ENCODE peak calls at places on chromosomes 3 and 15, in seven cellular contexts. Z, P, K, E, R, H and L are unnamed samples.

GRCh38 chr3:141710888-141711616 is 27.0 kb upstream of the RNF7 start:
- DNase-seq in Z (no peak), P (no peak), K (no peak), E (no peak), R (peak), H (peak), L (peak)

GRCh38 chr15:101017935-101018849 is 99.0 kb downstream of the LRRK1 start:
- DNase-seq in Z (no peak), P (peak), K (peak), E (no peak), R (no peak), H (no peak), L (no peak)

GRCh38 chr3:181326637-181327223 is 337.2 kb upstream of the DNAJC19 start:
- DNase-seq in Z (peak), P (no peak), K (no peak), E (no peak), R (no peak), H (peak), L (no peak)

GRCh38 chr15:91099616-91100560 is at the start of gene SV2B:
- DNase-seq in Z (no peak), P (peak), K (peak), E (peak), R (no peak), H (peak), L (no peak)

GRCh38 chr15:85707519-85708338 is 87.0 kb downstream of the KLHL25 start:
- DNase-seq in Z (no peak), P (peak), K (no peak), E (no peak), R (no peak), H (no peak), L (no peak)

GRCh38 chr3:172142074-172143059 is 103.0 kb downstream of the FNDC3B start:
- DNase-seq in Z (no peak), P (no peak), K (no peak), E (no peak), R (no peak), H (no peak), L (no peak)

GRCh38 chr3:65350786-65351476 is 663.1 kb upstream of the ADAMTS9 start:
- DNase-seq in Z (no peak), P (no peak), K (no peak), E (no peak), R (no peak), H (no peak), L (no peak)

GRCh38 chr15:59722451-59722850 is 33.3 kb upstream of the BNIP2 start:
- DNase-seq in Z (no peak), P (no peak), K (no peak), E (no peak), R (no peak), H (no peak), L (no peak)

GRCh38 chr15:99502182-99502581 is 63.6 kb upstream of the MEF2A start:
- DNase-seq in Z (no peak), P (no peak), K (no peak), E (no peak), R (no peak), H (no peak), L (no peak)

GRCh38 chr3:174776636-174777035 is 82.5 kb upstream of the NAALADL2 start:
- DNase-seq in Z (no peak), P (no peak), K (no peak), E (no peak), R (no peak), H (no peak), L (no peak)

GRCh38 chr3:126270145-126270811 is 86.9 kb downstream of the KLF15 start:
- DNase-seq in Z (no peak), P (peak), K (no peak), E (peak), R (no peak), H (no peak), L (no peak)

GRCh38 chr3:74639681-74640080 is 25.2 kb upstream of the CNTN3 start:
- DNase-seq in Z (no peak), P (no peak), K (no peak), E (no peak), R (no peak), H (no peak), L (no peak)

GRCh38 chr3:159818997-159819500 is 169.6 kb upstream of the IL12A start:
- DNase-seq in Z (no peak), P (no peak), K (no peak), E (no peak), R (no peak), H (no peak), L (no peak)

GRCh38 chr3:50321844-50322385 is 630 bp downstream of the HYAL2 start:
- DNase-seq in Z (no peak), P (no peak), K (peak), E (peak), R (no peak), H (no peak), L (no peak)

GRCh38 chr3:143988306-143988705 is 16.7 kb downstream of the DIPK2A start:
- DNase-seq in Z (no peak), P (no peak), K (no peak), E (no peak), R (no peak), H (no peak), L (no peak)

GRCh38 chr15:41559489-41560177 is 621 bp downstream of the TYRO3 start:
- DNase-seq in Z (no peak), P (no peak), K (no peak), E (peak), R (no peak), H (no peak), L (no peak)
- H3K27ac ChIP-seq in Z (peak), P (peak), K (peak), E (peak), R (no peak), H (peak), L (no peak)

GRCh38 chr3:185915642-185916041 is 22.2 kb downstream of the TRA2B start:
- DNase-seq in Z (no peak), P (no peak), K (no peak), E (no peak), R (no peak), H (no peak), L (no peak)

GRCh38 chr3:185912929-185913901 is 24.6 kb downstream of the TRA2B start:
- DNase-seq in Z (no peak), P (no peak), K (no peak), E (no peak), R (no peak), H (no peak), L (no peak)

GRCh38 chr3:185914911-185915629 is 22.7 kb downstream of the TRA2B start:
- DNase-seq in Z (no peak), P (no peak), K (no peak), E (no peak), R (no peak), H (no peak), L (no peak)

GRCh38 chr3:185916042-185916833 is 21.6 kb downstream of the TRA2B start:
- DNase-seq in Z (no peak), P (no peak), K (no peak), E (no peak), R (no peak), H (no peak), L (no peak)

GRCh38 chr3:185912512-185912911 is 25.3 kb downstream of the TRA2B start:
- DNase-seq in Z (no peak), P (no peak), K (no peak), E (no peak), R (no peak), H (no peak), L (no peak)
- H3K27ac ChIP-seq in Z (no peak), P (no peak), K (no peak), E (no peak), R (no peak), H (peak), L (no peak)

GRCh38 chr3:16898595-16899395 is 14.0 kb downstream of the PLCL2 start:
- DNase-seq in Z (no peak), P (no peak), K (no peak), E (peak), R (no peak), H (no peak), L (no peak)

GRCh38 chr3:16899919-16900318 is 15.2 kb downstream of the PLCL2 start:
- DNase-seq in Z (no peak), P (no peak), K (no peak), E (no peak), R (no peak), H (no peak), L (no peak)

GRCh38 chr3:16897254-16897926 is 12.6 kb downstream of the PLCL2 start:
- DNase-seq in Z (no peak), P (no peak), K (no peak), E (peak), R (no peak), H (no peak), L (no peak)

GRCh38 chr3:16896820-16897219 is 12.1 kb downstream of the PLCL2 start:
- DNase-seq in Z (no peak), P (no peak), K (no peak), E (no peak), R (no peak), H (no peak), L (no peak)

DNA sequence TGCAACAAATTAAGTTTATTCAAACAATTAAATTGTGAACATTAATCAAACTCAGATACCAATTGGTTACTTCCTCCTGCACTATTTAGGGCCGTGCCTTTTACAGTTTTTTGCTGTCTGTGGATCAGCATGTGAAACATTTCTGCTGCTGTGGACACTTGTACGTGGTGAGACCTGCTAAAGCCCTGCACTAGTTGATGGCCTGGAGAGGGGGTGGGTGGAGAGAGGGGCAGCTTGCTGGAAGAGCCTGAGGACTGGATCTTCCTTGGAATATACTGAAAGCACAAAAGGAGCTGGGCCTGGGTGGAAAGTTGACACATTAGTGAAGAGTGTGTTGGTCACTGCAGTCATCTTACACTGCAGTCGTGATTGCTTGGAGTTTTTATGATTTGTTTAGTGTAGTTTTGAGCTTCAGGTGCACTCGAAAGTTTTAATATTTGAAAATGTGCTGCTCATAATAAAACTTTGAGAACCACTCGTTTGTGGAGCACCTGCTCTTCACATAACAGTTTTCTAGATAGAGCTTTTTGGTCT is 11.4 kb downstream of the PLCL2 start:
- DNase-seq in Z (no peak), P (no peak), K (no peak), E (no peak), R (no peak), H (no peak), L (no peak)
- H3K27ac ChIP-seq in Z (no peak), P (peak), K (no peak), E (no peak), R (no peak), H (no peak), L (no peak)

GRCh38 chr3:189909573-189909972 is 211.1 kb downstream of the P3H2 start:
- DNase-seq in Z (no peak), P (no peak), K (no peak), E (no peak), R (peak), H (peak), L (peak)

GRCh38 chr3:189908646-189909045 is 212.1 kb downstream of the P3H2 start:
- DNase-seq in Z (no peak), P (no peak), K (no peak), E (no peak), R (peak), H (peak), L (peak)

GRCh38 chr3:189911001-189911400 is 209.7 kb downstream of the P3H2 start:
- DNase-seq in Z (no peak), P (no peak), K (no peak), E (no peak), R (no peak), H (no peak), L (peak)

GRCh38 chr3:189907803-189908202 is 212.9 kb downstream of the P3H2 start:
- DNase-seq in Z (no peak), P (no peak), K (no peak), E (no peak), R (no peak), H (no peak), L (no peak)

GRCh38 chr3:189909139-189909538 is 211.6 kb downstream of the P3H2 start:
- DNase-seq in Z (no peak), P (no peak), K (no peak), E (no peak), R (no peak), H (no peak), L (no peak)
- H3K27ac ChIP-seq in Z (peak), P (no peak), K (no peak), E (no peak), R (peak), H (no peak), L (peak)

DNA sequence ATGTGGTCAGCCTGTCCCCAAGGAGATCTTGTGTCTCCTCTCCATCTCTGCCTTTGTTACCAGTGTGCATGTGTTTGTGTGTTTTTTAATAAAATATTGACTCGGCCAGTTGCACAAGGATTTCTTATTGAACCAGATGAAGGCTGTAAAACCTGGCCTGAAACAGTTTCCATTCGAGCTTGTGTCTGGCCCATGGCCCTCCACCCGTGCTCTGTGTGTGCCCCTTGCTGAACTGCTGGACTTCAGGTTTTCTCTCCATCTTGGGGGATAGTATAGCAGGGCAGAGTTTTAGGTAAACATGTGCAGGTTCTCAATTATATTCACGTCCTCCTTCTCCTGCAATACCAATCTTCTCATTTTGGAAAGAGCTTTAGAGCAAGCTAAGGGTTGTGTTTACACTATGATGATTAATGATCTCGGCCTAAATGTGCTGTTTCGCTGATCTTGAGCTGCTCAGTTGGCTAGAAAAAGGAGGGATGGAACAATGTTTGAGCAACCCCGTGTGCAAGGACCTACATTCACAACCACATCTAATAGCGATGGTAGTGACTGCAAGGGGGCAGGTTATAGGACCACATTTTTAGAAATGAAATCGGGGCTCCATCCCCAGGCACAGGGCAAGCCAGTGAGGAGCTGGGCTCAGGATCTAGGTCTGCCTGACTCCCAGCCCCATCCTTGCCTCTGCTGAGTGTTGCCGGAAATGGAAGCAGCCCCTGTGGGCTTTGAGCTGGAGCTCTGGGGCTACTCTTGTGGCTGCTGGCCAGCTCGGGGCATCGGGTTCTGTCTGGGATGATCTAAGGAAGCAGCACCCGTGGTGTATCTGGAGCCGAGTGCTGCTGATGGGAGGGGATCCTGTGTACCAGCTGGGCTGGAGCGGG is 47.7 kb downstream of the CMTM6 start:
- DNase-seq in Z (no peak), P (no peak), K (no peak), E (no peak), R (no peak), H (no peak), L (no peak)
- H3K27ac ChIP-seq in Z (no peak), P (no peak), K (no peak), E (no peak), R (no peak), H (no peak), L (no peak)

GRCh38 chr3:40211579-40211978 is 97.9 kb upstream of the EIF1B start:
- DNase-seq in Z (no peak), P (no peak), K (no peak), E (no peak), R (peak), H (peak), L (no peak)

GRCh38 chr3:40207796-40208195 is 101.7 kb upstream of the EIF1B start:
- DNase-seq in Z (no peak), P (no peak), K (no peak), E (no peak), R (peak), H (no peak), L (no peak)

GRCh38 chr3:40208251-40208650 is 101.3 kb upstream of the EIF1B start:
- DNase-seq in Z (no peak), P (no peak), K (no peak), E (no peak), R (no peak), H (no peak), L (no peak)

GRCh38 chr3:40215015-40215414 is 94.5 kb upstream of the EIF1B start:
- DNase-seq in Z (no peak), P (no peak), K (no peak), E (no peak), R (no peak), H (no peak), L (no peak)

GRCh38 chr3:40213556-40213955 is 96.0 kb upstream of the EIF1B start:
- DNase-seq in Z (no peak), P (no peak), K (no peak), E (no peak), R (no peak), H (no peak), L (no peak)
- H3K27ac ChIP-seq in Z (no peak), P (no peak), K (no peak), E (no peak), R (no peak), H (no peak), L (no peak)

GRCh38 chr3:81872566-81872965 is 111.1 kb upstream of the GBE1 start:
- DNase-seq in Z (no peak), P (no peak), K (no peak), E (no peak), R (no peak), H (no peak), L (no peak)
- H3K27ac ChIP-seq in Z (no peak), P (no peak), K (no peak), E (no peak), R (no peak), H (no peak), L (no peak)

DNA sequence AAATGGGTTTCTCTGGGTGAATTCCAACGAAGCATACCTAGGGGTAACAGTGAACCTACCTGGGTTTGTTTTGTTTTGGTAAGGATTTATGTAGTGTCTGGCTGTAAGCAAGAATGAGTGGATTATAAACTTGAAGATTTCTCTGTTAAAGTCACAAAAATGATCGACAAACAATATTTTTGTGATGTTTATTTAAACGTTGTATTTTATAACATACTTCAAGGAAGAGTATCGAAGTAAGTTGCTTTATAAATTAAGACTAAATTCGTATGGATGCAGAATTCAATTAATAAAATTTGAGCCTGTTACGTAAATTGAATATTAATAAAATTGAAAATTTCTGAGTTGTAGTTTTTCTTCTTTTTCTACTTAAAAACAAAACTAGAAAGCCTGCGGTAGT is 982 bp upstream of the ZDHHC23 start:
- DNase-seq in Z (no peak), P (no peak), K (no peak), E (no peak), R (no peak), H (no peak), L (no peak)
- H3K27ac ChIP-seq in Z (peak), P (peak), K (no peak), E (peak), R (no peak), H (no peak), L (no peak)

DNA sequence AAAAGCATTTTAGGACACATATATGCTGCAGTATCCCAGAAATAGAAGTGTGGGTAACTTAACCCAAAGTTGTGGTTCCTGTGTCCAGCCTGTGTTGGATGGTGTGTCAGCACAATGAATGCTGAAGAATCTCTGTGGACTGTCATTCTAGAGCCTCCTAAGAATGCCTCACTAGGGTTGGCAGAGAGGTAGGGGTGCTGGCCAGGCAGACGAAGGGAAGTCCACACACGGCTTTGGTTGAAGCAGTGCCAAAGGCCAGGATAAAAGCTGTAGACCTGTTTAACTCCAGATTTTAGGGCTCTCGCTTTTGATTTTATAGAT is 43.7 kb upstream of the TIPARP start:
- DNase-seq in Z (no peak), P (no peak), K (no peak), E (no peak), R (no peak), H (no peak), L (no peak)
- H3K27ac ChIP-seq in Z (no peak), P (no peak), K (no peak), E (no peak), R (no peak), H (peak), L (peak)

DNA sequence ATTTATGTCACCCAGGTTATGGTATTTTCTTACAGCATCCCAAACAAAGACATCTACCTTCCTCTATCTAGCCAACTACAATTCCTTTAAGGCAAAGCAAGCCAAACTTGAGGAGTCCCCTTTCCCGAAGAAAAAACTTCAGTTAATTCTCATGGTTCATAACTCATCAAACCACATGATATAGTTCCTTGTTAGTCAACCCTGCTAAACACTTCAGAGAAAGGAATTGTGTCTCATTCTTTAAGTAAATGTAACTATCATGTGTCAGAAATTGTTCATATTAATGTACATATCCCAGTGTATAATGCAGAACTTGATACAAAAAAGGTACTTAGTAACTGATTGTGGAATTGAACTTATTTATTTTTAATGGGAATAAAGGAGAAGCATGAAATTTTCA is 44.4 kb downstream of the ST3GAL6 start:
- DNase-seq in Z (no peak), P (no peak), K (no peak), E (no peak), R (no peak), H (no peak), L (no peak)
- H3K27ac ChIP-seq in Z (no peak), P (no peak), K (no peak), E (no peak), R (peak), H (no peak), L (peak)